ENCODE peak calls at places on chromosomes 13 and 19, in seven cellular contexts. A is GM12878, C is K562, J is SK-N-SH, I is H1, K is HCT116, F is HepG2. Y is an unnamed sample.
A peak's percentile ranks its signal among the peaks of the same experiment; 100 is the strongest.

GRCh38 chr19:41330946-41331678 is 21.1 kb downstream of the CCDC97 start:
- DNase-seq in A (no peak), C (no peak), J (peak; percentile 71), I (no peak), K (no peak), F (no peak), Y (no peak)

GRCh38 chr19:4399871-4400768 is at the start of gene SH3GL1:
- DNase-seq in A (peak; percentile 48), C (peak; percentile 89), J (peak; percentile 92), I (peak; percentile 83), K (peak; percentile 86), F (peak; percentile 82), Y (peak; percentile 91)

GRCh38 chr13:70668293-70668692 is 560.0 kb upstream of the KLHL1 start:
- DNase-seq in A (no peak), C (no peak), J (no peak), I (no peak), K (no peak), F (peak; percentile 3), Y (no peak)

GRCh38 chr13:35965226-35965927 is 165.8 kb downstream of the DCLK1 start:
- DNase-seq in A (no peak), C (no peak), J (peak; percentile 74), I (no peak), K (no peak), F (no peak), Y (no peak)

GRCh38 chr19:10601999-10602329 is 14.9 kb upstream of the AP1M2 start:
- DNase-seq in A (no peak), C (no peak), J (no peak), I (no peak), K (no peak), F (no peak), Y (no peak)

GRCh38 chr19:4662812-4663211 is 7.3 kb downstream of the MYDGF start:
- DNase-seq in A (no peak), C (no peak), J (no peak), I (no peak), K (no peak), F (no peak), Y (no peak)

GRCh38 chr13:32142956-32143375 is 111.4 kb downstream of the FRY start:
- DNase-seq in A (no peak), C (no peak), J (peak; percentile 18), I (peak; percentile 34), K (no peak), F (peak; percentile 98), Y (no peak)

GRCh38 chr13:114107686-114108081 is 24.7 kb downstream of the RASA3 start:
- DNase-seq in A (no peak), C (no peak), J (peak; percentile 41), I (no peak), K (no peak), F (no peak), Y (no peak)

GRCh38 chr19:32865326-32865725 is 4.2 kb downstream of the SLC7A9 start:
- DNase-seq in A (no peak), C (no peak), J (no peak), I (no peak), K (no peak), F (no peak), Y (no peak)

GRCh38 chr13:26255717-26256277 is 1.9 kb downstream of the CDK8 start:
- DNase-seq in A (no peak), C (peak; percentile 15), J (peak; percentile 39), I (no peak), K (no peak), F (peak; percentile 20), Y (no peak)

GRCh38 chr19:48965806-48966540 is 864 bp downstream of the FTL start:
- DNase-seq in A (peak; percentile 72), C (peak; percentile 49), J (peak; percentile 82), I (no peak), K (peak; percentile 73), F (peak; percentile 58), Y (peak; percentile 65)

GRCh38 chr19:47274891-47275865 is 493 bp downstream of the INAFM1 start:
- DNase-seq in A (no peak), C (no peak), J (peak; percentile 60), I (no peak), K (no peak), F (no peak), Y (no peak)

GRCh38 chr19:38667552-38668205 is 20.2 kb downstream of the ACTN4 start:
- DNase-seq in A (no peak), C (no peak), J (no peak), I (no peak), K (no peak), F (no peak), Y (no peak)

GRCh38 chr19:18543814-18544475 is 572 bp upstream of the FKBP8 start:
- DNase-seq in A (peak; percentile 72), C (peak; percentile 97), J (no peak), I (no peak), K (peak; percentile 76), F (peak; percentile 23), Y (peak; percentile 86)

GRCh38 chr13:48235100-48235813 is 2.3 kb downstream of the ITM2B start:
- DNase-seq in A (peak; percentile 45), C (no peak), J (peak; percentile 56), I (no peak), K (no peak), F (no peak), Y (peak; percentile 57)

GRCh38 chr13:98960331-98961203 is 17.3 kb downstream of the DOCK9 start:
- DNase-seq in A (no peak), C (no peak), J (no peak), I (no peak), K (no peak), F (no peak), Y (no peak)

GRCh38 chr19:44905437-44906160 is at the start of gene APOE:
- DNase-seq in A (no peak), C (peak; percentile 59), J (peak; percentile 57), I (peak; percentile 93), K (no peak), F (peak; percentile 81), Y (peak; percentile 69)

GRCh38 chr19:44907613-44908012 is 2.0 kb downstream of the APOE start:
- DNase-seq in A (no peak), C (no peak), J (peak; percentile 8), I (no peak), K (no peak), F (no peak), Y (no peak)

GRCh38 chr19:44909775-44910174 is 4.2 kb downstream of the APOE start:
- DNase-seq in A (no peak), C (no peak), J (no peak), I (no peak), K (no peak), F (no peak), Y (no peak)

GRCh38 chr19:44908836-44909201 is 3.2 kb downstream of the APOE start:
- DNase-seq in A (no peak), C (no peak), J (peak; percentile 21), I (no peak), K (no peak), F (no peak), Y (no peak)

GRCh38 chr19:44908074-44908835 is 2.7 kb downstream of the APOE start:
- DNase-seq in A (no peak), C (no peak), J (peak; percentile 9), I (no peak), K (no peak), F (no peak), Y (no peak)
- TF ChIP-seq JUND in A (no peak), C (no peak), J (no peak), I (no peak), K (no peak), F (no peak), Y (no peak)

DNA sequence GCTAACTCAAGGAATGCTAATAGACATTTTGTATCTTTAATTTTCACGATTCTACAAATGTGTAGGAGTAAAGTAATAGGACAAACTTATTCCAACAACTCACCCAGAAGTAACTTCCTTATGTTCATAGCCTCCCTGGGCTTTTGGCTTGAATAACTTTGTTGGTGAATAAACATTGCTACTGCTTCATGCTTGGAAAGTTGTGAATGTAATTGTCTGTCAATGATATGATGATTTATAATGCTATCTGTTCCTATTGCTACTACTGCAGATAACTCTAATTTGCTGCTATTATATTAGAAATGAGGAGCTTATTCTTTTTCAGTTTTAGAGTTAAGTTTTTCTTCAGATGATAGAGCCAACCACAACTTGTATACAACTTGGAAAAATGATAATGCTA is 307.7 kb downstream of the PCDH9 start:
- DNase-seq in A (no peak), C (no peak), J (no peak), I (no peak), K (no peak), F (no peak), Y (no peak)
- TF ChIP-seq JUND in A (no peak), C (no peak), J (no peak), I (no peak), K (no peak), F (no peak), Y (no peak)

GRCh38 chr19:1409204-1410005 is 2.0 kb downstream of the DAZAP1 start:
- DNase-seq in A (no peak), C (no peak), J (no peak), I (no peak), K (no peak), F (no peak), Y (no peak)

GRCh38 chr19:1407662-1408299 is 395 bp downstream of the DAZAP1 start:
- DNase-seq in A (no peak), C (peak; percentile 58), J (no peak), I (no peak), K (no peak), F (no peak), Y (no peak)

GRCh38 chr19:1410136-1410786 is 2.9 kb downstream of the DAZAP1 start:
- DNase-seq in A (no peak), C (no peak), J (no peak), I (no peak), K (no peak), F (no peak), Y (no peak)

GRCh38 chr19:1406818-1407661 is at the start of gene DAZAP1:
- DNase-seq in A (peak; percentile 87), C (peak; percentile 95), J (peak; percentile 98), I (peak; percentile 91), K (peak; percentile 96), F (peak; percentile 93), Y (peak; percentile 81)

DNA sequence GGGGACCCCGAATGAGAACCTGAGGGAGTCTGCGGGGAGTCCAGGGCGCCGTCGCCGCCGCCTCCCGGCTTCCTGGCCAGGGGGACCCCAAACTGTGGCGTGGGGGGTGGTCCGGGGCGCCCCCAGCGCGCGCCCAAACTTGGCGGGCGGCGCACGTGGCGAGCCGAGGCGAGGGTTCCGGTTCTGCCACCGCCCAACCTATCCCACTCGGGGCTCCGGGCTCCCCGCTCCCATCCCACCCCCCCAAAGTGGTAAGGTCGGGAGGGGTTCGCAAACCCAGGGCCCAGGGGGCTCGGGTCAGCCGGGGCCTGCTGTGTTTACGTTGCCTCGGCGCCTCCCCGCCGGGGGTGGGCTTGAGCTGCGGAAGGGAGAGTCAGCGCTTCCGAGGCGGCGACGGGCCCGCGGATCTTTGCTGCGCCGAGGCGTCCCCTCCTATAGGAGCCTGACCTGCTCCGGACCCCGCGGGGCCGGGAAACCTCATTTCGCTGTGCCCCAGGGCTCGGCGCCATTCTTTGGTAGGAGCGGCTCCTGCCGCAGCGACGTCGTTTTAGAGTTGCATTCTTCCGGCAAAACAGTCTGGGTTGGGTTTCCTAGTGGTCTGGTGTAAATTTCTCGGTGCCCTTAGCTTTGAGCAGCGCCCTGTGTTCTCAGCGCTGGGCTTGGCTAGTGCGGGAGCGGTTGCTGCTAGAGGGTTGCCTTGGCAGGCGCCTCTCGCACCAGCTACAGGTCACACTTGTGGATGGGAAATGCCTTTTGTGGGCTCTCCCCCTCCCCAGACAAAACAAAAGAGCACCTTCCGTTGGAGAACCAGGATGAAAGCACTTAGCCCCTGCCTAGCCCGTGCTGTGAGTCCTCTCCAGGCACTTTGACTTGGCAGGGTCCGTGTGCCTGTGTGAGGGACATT is 1.2 kb downstream of the DAZAP1 start:
- DNase-seq in A (no peak), C (peak; percentile 46), J (peak; percentile 71), I (no peak), K (no peak), F (no peak), Y (no peak)
- TF ChIP-seq JUND in A (no peak), C (no peak), J (no peak), I (no peak), K (no peak), F (no peak), Y (no peak)

GRCh38 chr13:105202384-105202783 is 1333.1 kb downstream of the EFNB2 start:
- DNase-seq in A (no peak), C (no peak), J (peak; percentile 9), I (no peak), K (peak; percentile 19), F (no peak), Y (no peak)
- TF ChIP-seq JUND in A (no peak), C (no peak), J (no peak), I (no peak), K (no peak), F (no peak), Y (no peak)

Y was measured in T47D.